ENCODE peak calls at places on chromosomes 7 and 10, in six cellular contexts. T, D, A, K, X and Q are unnamed samples. For H3K36me3, the result is how much of the 10 kb centered on the place peaks cover.

GRCh38 chr10:124322191-124322980 is 96.3 kb downstream of the OAT start:
- DNase-seq in D (no peak), A (no peak), X (peak), K (no peak), T (no peak), Q (no peak)

GRCh38 chr10:79905322-79906314 is 43.3 kb downstream of the SFTPD start:
- DNase-seq in A (peak), X (no peak), D (peak), T (peak), K (peak), Q (no peak)

GRCh38 chr7:32579776-32580175 is 84.5 kb downstream of the AVL9 start:
- DNase-seq in T (peak), K (no peak), A (no peak), X (no peak), D (no peak), Q (no peak)

GRCh38 chr7:41786943-41787342 is 84.1 kb upstream of the INHBA start:
- DNase-seq in A (no peak), K (no peak), D (no peak), X (no peak), T (no peak), Q (no peak)

GRCh38 chr7:55420535-55420934 is 55.4 kb downstream of the LANCL2 start:
- DNase-seq in D (peak), X (no peak), T (no peak), K (no peak), A (no peak), Q (no peak)

GRCh38 chr7:24949884-24950283 is 30.1 kb downstream of the OSBPL3 start:
- DNase-seq in K (no peak), D (no peak), A (no peak), X (no peak), T (no peak), Q (no peak)

GRCh38 chr10:119347181-119347974 is 140.0 kb downstream of the GRK5 start:
- DNase-seq in X (peak), T (no peak), D (no peak), A (no peak), K (no peak), Q (no peak)

GRCh38 chr10:100186813-100187212 is 984 bp upstream of the ERLIN1 start:
- DNase-seq in X (no peak), K (no peak), D (no peak), A (peak), T (no peak), Q (peak)

GRCh38 chr7:47771301-47771989 is 176.8 kb downstream of the PKD1L1 start:
- DNase-seq in T (no peak), D (peak), X (no peak), K (no peak), A (peak), Q (no peak)

GRCh38 chr10:113454341-113455061 is 98.4 kb upstream of the HABP2 start:
- DNase-seq in X (peak), D (peak), A (peak), K (peak), T (no peak), Q (peak)

GRCh38 chr10:97673736-97674525 is 13.1 kb downstream of the AVPI1 start:
- DNase-seq in K (no peak), T (peak), X (no peak), D (peak), A (no peak), Q (no peak)

GRCh38 chr10:6203331-6204062 is 765 bp downstream of the PFKFB3 start:
- DNase-seq in K (peak), D (peak), A (peak), X (peak), T (peak), Q (peak)

DNA sequence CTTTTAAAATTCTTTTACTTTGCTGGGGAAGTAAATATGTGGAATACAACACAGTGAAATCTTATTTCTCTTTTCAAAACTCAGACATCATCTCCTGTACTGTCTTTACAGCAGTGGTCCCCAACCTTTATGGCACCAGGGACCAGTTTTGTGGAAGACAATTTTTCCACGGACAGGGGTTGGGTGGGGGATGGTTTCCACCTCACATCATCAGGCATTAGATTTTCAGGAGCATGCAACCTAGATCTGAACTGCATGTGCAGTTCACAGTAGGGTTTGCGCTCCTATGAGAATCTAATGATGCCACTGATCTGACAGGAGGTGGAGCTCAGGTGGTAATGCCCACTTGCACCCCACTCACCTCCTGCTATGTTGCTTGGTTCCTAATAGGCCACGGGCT is 12.2 kb downstream of the TMEM60 start:
- DNase-seq in T (no peak), X (no peak), K (no peak), D (no peak), A (no peak), Q (no peak)
- H3K4me3 ChIP-seq in T (no peak), X (no peak), K (no peak), D (no peak), A (no peak), Q (no peak)

GRCh38 chr7:148385009-148385682 is 205.4 kb upstream of the C7orf33 start:
- DNase-seq in D (no peak), T (peak), A (no peak), K (no peak), X (no peak), Q (no peak)
- H3K36me3 ChIP-seq in D (under half), T (under half), A (under half), K (under half), X (under half), Q (under half)

GRCh38 chr7:87604264-87604663 is 3.6 kb upstream of the ABCB1 start:
- DNase-seq in T (no peak), A (no peak), D (no peak), K (no peak), X (no peak), Q (no peak)

GRCh38 chr7:87599336-87599735 is 1.3 kb downstream of the ABCB1 start:
- DNase-seq in X (peak), A (no peak), D (no peak), K (peak), T (no peak), Q (no peak)

GRCh38 chr7:87598234-87599009 is 2.3 kb downstream of the ABCB1 start:
- DNase-seq in A (no peak), D (no peak), T (no peak), X (no peak), K (no peak), Q (no peak)

GRCh38 chr7:87596696-87597095 is 4.0 kb downstream of the ABCB1 start:
- DNase-seq in T (no peak), K (no peak), D (no peak), A (no peak), X (no peak), Q (no peak)

GRCh38 chr7:87600130-87601124 is at the start of gene ABCB1:
- DNase-seq in K (peak), X (peak), A (peak), D (peak), T (peak), Q (peak)
- H3K4me3 ChIP-seq in K (no peak), X (peak), A (no peak), D (peak), T (peak), Q (peak)

GRCh38 chr7:4748267-4748666 is 27.2 kb upstream of the AP5Z1 start:
- DNase-seq in X (no peak), K (no peak), A (no peak), D (no peak), T (no peak), Q (no peak)

GRCh38 chr7:4749363-4749762 is 26.1 kb upstream of the AP5Z1 start:
- DNase-seq in D (no peak), K (no peak), X (no peak), T (no peak), A (no peak), Q (no peak)

GRCh38 chr7:4747746-4748145 is 27.7 kb upstream of the AP5Z1 start:
- DNase-seq in T (no peak), X (no peak), K (no peak), D (no peak), A (no peak), Q (no peak)

GRCh38 chr7:4751398-4751947 is 23.9 kb upstream of the AP5Z1 start:
- DNase-seq in X (no peak), D (no peak), T (no peak), K (peak), A (no peak), Q (no peak)

DNA sequence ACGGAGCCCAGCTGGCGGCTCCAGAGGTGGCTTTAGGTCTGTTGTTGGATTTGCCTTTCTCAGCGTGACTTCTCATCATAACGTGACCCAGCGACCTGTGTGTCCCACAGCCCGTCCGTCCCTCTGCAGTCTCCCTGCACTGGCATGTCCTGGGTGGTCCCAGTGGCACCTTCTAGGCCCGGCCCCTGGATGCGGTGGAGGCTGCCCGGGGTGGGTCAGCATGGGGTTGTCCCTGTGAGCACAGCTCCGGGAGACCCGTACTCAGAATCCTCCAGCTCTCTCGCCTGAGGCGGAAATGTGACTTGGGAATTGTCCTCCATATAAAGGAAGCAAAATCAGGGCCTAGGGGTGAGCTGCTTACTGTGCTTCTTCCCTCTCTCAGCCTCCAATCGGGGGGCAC is 25.6 kb upstream of the AP5Z1 start:
- DNase-seq in K (no peak), D (no peak), X (no peak), A (no peak), T (no peak), Q (no peak)
- H3K36me3 ChIP-seq in K (under half), D (under half), X (under half), A (under half), T (under half), Q (under half)